ENCODE peak calls at places on chromosomes 7 and 10, in five cellular contexts. I, C, B, G and F are unnamed samples.

GRCh38 chr7:149422914-149423285 is 38.0 kb downstream of the ZNF777 start:
- DNase-seq in I (peak; percentile 38), B (peak; percentile 39), C (no peak), G (no peak), F (peak; percentile 20)

GRCh38 chr7:13467111-13467547 is 522.3 kb downstream of the ETV1 start:
- DNase-seq in I (no peak), B (no peak), G (no peak), C (no peak), F (no peak)

GRCh38 chr10:78664929-78665525 is 403.7 kb upstream of the ZMIZ1 start:
- DNase-seq in B (no peak), G (peak; percentile 66), I (peak; percentile 23), C (no peak), F (no peak)

GRCh38 chr7:85186521-85187241 is at the start of gene SEMA3D:
- DNase-seq in I (peak; percentile 39), G (peak; percentile 88), B (peak; percentile 42), C (peak; percentile 55), F (peak; percentile 30)

GRCh38 chr7:69049341-69049740 is 548.9 kb upstream of the AUTS2 start:
- DNase-seq in G (no peak), C (no peak), B (no peak), I (no peak), F (no peak)

GRCh38 chr10:94938383-94938782 is at the start of gene CYP2C9:
- DNase-seq in G (no peak), C (no peak), I (no peak), B (no peak), F (no peak)

GRCh38 chr10:31708513-31708912 is 220.1 kb downstream of the ARHGAP12 start:
- DNase-seq in B (no peak), G (peak; percentile 24), C (no peak), I (no peak), F (no peak)

GRCh38 chr10:37680243-37680683 is 177.1 kb downstream of the ZNF248 start:
- DNase-seq in I (no peak), B (no peak), G (no peak), C (no peak), F (no peak)

GRCh38 chr10:49497358-49497757 is 41.6 kb downstream of the ERCC6 start:
- DNase-seq in I (no peak), G (no peak), C (no peak), B (no peak), F (no peak)

GRCh38 chr10:99368646-99369045 is 39.5 kb downstream of the CNNM1 start:
- DNase-seq in B (no peak), C (no peak), G (no peak), I (no peak), F (no peak)

GRCh38 chr10:83917519-83918506 is 221.5 kb upstream of the GHITM start:
- DNase-seq in C (no peak), B (peak; percentile 24), G (no peak), I (peak; percentile 21), F (no peak)

GRCh38 chr10:82625497-82626151 is 750.6 kb downstream of the NRG3 start:
- DNase-seq in B (no peak), G (no peak), C (no peak), I (no peak), F (no peak)

GRCh38 chr10:123101844-123102243 is 33.9 kb upstream of the HMX3 start:
- DNase-seq in C (no peak), I (no peak), B (no peak), G (no peak), F (no peak)

GRCh38 chr10:132120200-132120599 is 54.5 kb downstream of the JAKMIP3 start:
- DNase-seq in I (no peak), B (no peak), C (no peak), G (no peak), F (no peak)

GRCh38 chr10:110432084-110432483 is 65.6 kb upstream of the DUSP5 start:
- DNase-seq in I (peak; percentile 8), B (no peak), G (no peak), C (no peak), F (no peak)

GRCh38 chr7:816751-817671 is 15.3 kb upstream of the SUN1 start:
- DNase-seq in I (peak; percentile 76), C (peak; percentile 34), G (no peak), B (peak; percentile 46), F (no peak)

GRCh38 chr10:33489606-33490176 is 155.2 kb upstream of the NRP1 start:
- DNase-seq in G (no peak), C (no peak), I (no peak), B (no peak), F (no peak)

GRCh38 chr10:74072503-74072902 is 74.6 kb downstream of the VCL start:
- DNase-seq in C (no peak), B (no peak), G (peak; percentile 36), I (no peak), F (no peak)

GRCh38 chr7:65722361-65722792 is 150.5 kb upstream of the VKORC1L1 start:
- DNase-seq in B (peak; percentile 48), I (peak; percentile 78), C (peak; percentile 54), G (peak; percentile 40), F (no peak)

GRCh38 chr10:115026041-115026779 is 67.0 kb upstream of the ATRNL1 start:
- DNase-seq in G (no peak), I (no peak), B (no peak), C (no peak), F (no peak)

GRCh38 chr7:24971333-24972165 is 8.4 kb downstream of the OSBPL3 start:
- DNase-seq in I (peak; percentile 28), C (peak; percentile 93), G (peak; percentile 83), B (no peak), F (no peak)

GRCh38 chr10:114030140-114030539 is 13.5 kb upstream of the ADRB1 start:
- DNase-seq in G (no peak), I (no peak), C (peak; percentile 45), B (no peak), F (no peak)

GRCh38 chr7:44530990-44531389 is 10.1 kb downstream of the NPC1L1 start:
- DNase-seq in I (no peak), B (no peak), C (no peak), G (no peak), F (no peak)

GRCh38 chr7:142012825-142013506 is 17.3 kb downstream of the MGAM start:
- DNase-seq in B (no peak), C (peak; percentile 28), G (no peak), I (no peak), F (no peak)

GRCh38 chr10:17210361-17210760 is 8.9 kb upstream of the TRDMT1 start:
- DNase-seq in B (no peak), G (peak; percentile 59), C (no peak), I (no peak), F (no peak)

GRCh38 chr10:91883549-91884542 is 25.4 kb downstream of the FGFBP3 start:
- DNase-seq in I (no peak), G (peak; percentile 73), B (no peak), C (no peak), F (no peak)

GRCh38 chr10:114388275-114388674 is 16.0 kb downstream of the AFAP1L2 start:
- DNase-seq in I (peak; percentile 30), C (peak; percentile 51), B (no peak), G (no peak), F (no peak)

GRCh38 chr10:44383749-44384600 is 922 bp downstream of the CXCL12 start:
- DNase-seq in G (peak; percentile 56), C (no peak), B (no peak), I (no peak), F (no peak)

GRCh38 chr10:123888751-123889150 is 2.9 kb downstream of the CPXM2 start:
- DNase-seq in B (no peak), I (no peak), C (no peak), G (no peak), F (no peak)

GRCh38 chr7:155219947-155220769 is 77.5 kb upstream of the INSIG1 start:
- DNase-seq in C (no peak), I (no peak), B (no peak), G (no peak), F (no peak)